ENCODE peak calls at places on chromosome 5, in six cellular contexts. O is BJ, V is SK-N-SH, Y is IMR-90, L is brain microvascular endothelial cell, U is neural crest cell. E is an unnamed sample.

GRCh38 chr5:159877894-159878448 is 38.3 kb upstream of the ADRA1B start:
- DNase-seq in O (no peak), V (no peak), Y (no peak), L (no peak), U (no peak), E (no peak)

GRCh38 chr5:139795074-139796001 is at the start of gene PSD2:
- DNase-seq in O (no peak), V (peak), Y (no peak), L (no peak), U (no peak), E (peak)

GRCh38 chr5:10860196-10860543 is 99.1 kb upstream of the DAP start:
- DNase-seq in O (no peak), V (no peak), Y (no peak), L (no peak), U (no peak), E (no peak)

GRCh38 chr5:111774525-111774924 is 17.5 kb upstream of the NREP start:
- DNase-seq in O (no peak), V (no peak), Y (peak), L (peak), U (no peak), E (no peak)

GRCh38 chr5:103587185-103587748 is 24.7 kb upstream of the NUDT12 start:
- DNase-seq in O (no peak), V (peak), Y (peak), L (no peak), U (no peak), E (no peak)

GRCh38 chr5:13664377-13664776 is 280.1 kb downstream of the DNAH5 start:
- DNase-seq in O (peak), V (no peak), Y (peak), L (peak), U (no peak), E (no peak)

GRCh38 chr5:54637654-54638053 is 120.1 kb downstream of the SNX18 start:
- DNase-seq in O (no peak), V (no peak), Y (peak), L (peak), U (no peak), E (no peak)

GRCh38 chr5:142803428-142804111 is 33.4 kb downstream of the ARHGAP26 start:
- DNase-seq in O (peak), V (no peak), Y (peak), L (peak), U (no peak), E (no peak)

GRCh38 chr5:36897616-36898015 is 21.0 kb downstream of the NIPBL start:
- DNase-seq in O (no peak), V (no peak), Y (peak), L (no peak), U (no peak), E (no peak)

GRCh38 chr5:172723508-172723907 is 47.5 kb downstream of the DUSP1 start:
- DNase-seq in O (no peak), V (no peak), Y (no peak), L (no peak), U (no peak), E (no peak)

GRCh38 chr5:14959443-14960119 is 88.0 kb upstream of the ANKH start:
- DNase-seq in O (no peak), V (no peak), Y (no peak), L (peak), U (no peak), E (no peak)

GRCh38 chr5:28576022-28576421 is 1537.6 kb upstream of the CDH9 start:
- DNase-seq in O (no peak), V (no peak), Y (no peak), L (peak), U (no peak), E (no peak)

GRCh38 chr5:174259691-174260420 is 214.3 kb downstream of the NSG2 start:
- DNase-seq in O (no peak), V (no peak), Y (no peak), L (no peak), U (no peak), E (no peak)

GRCh38 chr5:158166424-158166823 is 307.5 kb upstream of the CLINT1 start:
- DNase-seq in O (no peak), V (peak), Y (no peak), L (no peak), U (no peak), E (no peak)

GRCh38 chr5:142472306-142472951 is 147.6 kb upstream of the SPRY4 start:
- DNase-seq in O (peak), V (no peak), Y (peak), L (peak), U (no peak), E (no peak)

GRCh38 chr5:148937239-148937638 is 110.8 kb downstream of the ADRB2 start:
- DNase-seq in O (no peak), V (no peak), Y (peak), L (no peak), U (no peak), E (no peak)

GRCh38 chr5:143245929-143246561 is 157.4 kb downstream of the NR3C1 start:
- DNase-seq in O (peak), V (no peak), Y (peak), L (peak), U (no peak), E (no peak)

GRCh38 chr5:41508696-41509398 is 1.6 kb downstream of the PLCXD3 start:
- DNase-seq in O (no peak), V (peak), Y (no peak), L (no peak), U (no peak), E (no peak)

GRCh38 chr5:41181691-41182564 is 31.4 kb downstream of the C6 start:
- DNase-seq in O (no peak), V (no peak), Y (no peak), L (no peak), U (no peak), E (no peak)

GRCh38 chr5:151772029-151772867 is 494 bp downstream of the G3BP1 start:
- DNase-seq in O (no peak), V (peak), Y (no peak), L (no peak), U (peak), E (peak)

GRCh38 chr5:141039061-141039460 is 12.1 kb upstream of the PCDHB1 start:
- DNase-seq in O (no peak), V (no peak), Y (no peak), L (no peak), U (no peak), E (no peak)
- TF ChIP-seq CTCF in O (no peak), V (no peak), Y (no peak), L (no peak), U (no peak), E (no peak)

GRCh38 chr5:57037355-57037754 is 85.4 kb upstream of the MIER3 start:
- DNase-seq in O (no peak), V (peak), Y (no peak), L (no peak), U (no peak), E (no peak)
- TF ChIP-seq CTCF in O (no peak), V (no peak), Y (no peak), L (no peak), U (no peak), E (no peak)

GRCh38 chr5:127030259-127031146 is at the start of gene MARCHF3:
- DNase-seq in O (peak), V (peak), Y (peak), L (peak), U (peak), E (peak)
- TF ChIP-seq CTCF in O (peak), V (peak), Y (peak), L (peak), U (peak), E (peak)

GRCh38 chr5:9544056-9544455 is 1.8 kb downstream of the SEMA5A start:
- DNase-seq in O (no peak), V (no peak), Y (peak), L (no peak), U (no peak), E (no peak)

GRCh38 chr5:9544502-9545300 is 1.2 kb downstream of the SEMA5A start:
- DNase-seq in O (no peak), V (peak), Y (peak), L (peak), U (peak), E (peak)

GRCh38 chr5:9545301-9545958 is 445 bp downstream of the SEMA5A start:
- DNase-seq in O (no peak), V (peak), Y (no peak), L (no peak), U (no peak), E (no peak)

GRCh38 chr5:9546973-9547947 is 1.4 kb upstream of the SEMA5A start:
- DNase-seq in O (no peak), V (no peak), Y (peak), L (peak), U (no peak), E (no peak)

GRCh38 chr5:9545959-9546851 is at the start of gene SEMA5A:
- DNase-seq in O (no peak), V (peak), Y (peak), L (peak), U (peak), E (no peak)
- TF ChIP-seq CTCF in O (peak), V (no peak), Y (no peak), L (peak), U (no peak), E (no peak)

DNA sequence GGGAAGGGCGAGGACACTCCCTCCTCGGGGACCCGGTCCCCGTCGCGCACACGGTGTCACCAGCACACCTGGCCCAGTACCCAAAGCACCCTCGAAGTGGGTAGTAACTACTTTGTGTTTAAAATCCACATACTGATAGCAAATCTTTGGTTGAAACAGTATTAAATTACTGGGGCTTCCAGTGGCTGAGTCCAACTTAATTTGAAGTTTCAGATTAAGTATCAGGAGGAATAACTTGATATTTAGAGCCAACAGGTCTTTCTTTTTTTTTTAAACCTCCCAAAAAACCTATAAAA is 621 bp downstream of the ATG10 start:
- DNase-seq in O (no peak), V (no peak), Y (no peak), L (no peak), U (no peak), E (no peak)
- TF ChIP-seq CTCF in O (no peak), V (no peak), Y (no peak), L (no peak), U (no peak), E (no peak)

GRCh38 chr5:176557846-176558245 is 8.7 kb downstream of the CDHR2 start:
- DNase-seq in O (no peak), V (no peak), Y (no peak), L (no peak), U (no peak), E (no peak)

GRCh38 chr5:176562189-176562588 is 13.0 kb downstream of the CDHR2 start:
- DNase-seq in O (no peak), V (no peak), Y (no peak), L (no peak), U (no peak), E (no peak)

GRCh38 chr5:176560364-176560763 is 11.2 kb downstream of the CDHR2 start:
- DNase-seq in O (no peak), V (no peak), Y (no peak), L (no peak), U (no peak), E (no peak)

GRCh38 chr5:176561259-176561658 is 12.1 kb downstream of the CDHR2 start:
- DNase-seq in O (no peak), V (no peak), Y (no peak), L (no peak), U (no peak), E (no peak)

DNA sequence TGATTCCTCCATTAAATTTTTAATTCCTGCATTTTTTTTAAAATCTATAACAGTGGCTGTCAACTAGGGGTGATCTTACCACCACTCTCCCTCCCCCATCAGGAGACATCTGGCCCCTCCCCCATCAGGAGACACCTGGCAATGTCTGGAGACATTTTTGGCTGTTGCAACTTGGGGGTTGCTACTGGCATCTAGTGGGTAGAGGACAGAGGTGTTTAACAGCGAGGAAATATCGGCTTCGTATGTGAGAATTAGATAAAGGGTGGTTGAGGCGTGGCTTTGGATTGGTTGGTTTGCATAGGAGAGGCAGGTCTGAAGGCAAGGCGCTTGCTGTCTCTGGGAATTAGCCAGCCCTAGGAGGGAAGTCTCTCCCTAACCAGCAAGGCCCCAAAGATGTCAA is 10.5 kb downstream of the CDHR2 start:
- DNase-seq in O (no peak), V (no peak), Y (no peak), L (no peak), U (no peak), E (no peak)
- TF ChIP-seq CTCF in O (no peak), V (no peak), Y (no peak), L (no peak), U (no peak), E (no peak)

GRCh38 chr5:180336234-180337020 is 16.7 kb downstream of the GFPT2 start:
- DNase-seq in O (no peak), V (no peak), Y (no peak), L (no peak), U (no peak), E (no peak)
- TF ChIP-seq CTCF in O (no peak), V (no peak), Y (no peak), L (no peak), U (no peak), E (no peak)

DNA sequence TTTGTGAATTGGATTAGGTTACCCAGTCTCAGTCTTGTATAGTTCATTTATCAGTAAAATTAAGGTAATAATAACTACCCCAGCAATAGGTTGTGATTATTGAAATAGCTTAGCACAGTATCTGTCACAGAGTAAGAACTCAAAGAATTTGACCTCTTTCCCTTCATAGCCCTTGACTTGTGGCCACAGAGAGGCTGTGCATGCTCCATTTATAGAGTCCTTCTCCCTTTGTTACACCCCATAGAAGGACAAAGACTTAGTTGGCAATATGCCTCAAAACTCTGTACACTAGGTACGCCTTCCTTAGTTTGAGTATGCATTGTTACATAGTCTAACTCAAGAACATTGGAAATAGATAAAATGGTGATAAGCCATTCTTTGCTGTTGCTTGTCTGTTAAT is 257.2 kb downstream of the KCTD16 start:
- DNase-seq in O (no peak), V (no peak), Y (no peak), L (no peak), U (no peak), E (no peak)
- TF ChIP-seq CTCF in O (no peak), V (no peak), Y (no peak), L (no peak), U (no peak), E (no peak)

DNA sequence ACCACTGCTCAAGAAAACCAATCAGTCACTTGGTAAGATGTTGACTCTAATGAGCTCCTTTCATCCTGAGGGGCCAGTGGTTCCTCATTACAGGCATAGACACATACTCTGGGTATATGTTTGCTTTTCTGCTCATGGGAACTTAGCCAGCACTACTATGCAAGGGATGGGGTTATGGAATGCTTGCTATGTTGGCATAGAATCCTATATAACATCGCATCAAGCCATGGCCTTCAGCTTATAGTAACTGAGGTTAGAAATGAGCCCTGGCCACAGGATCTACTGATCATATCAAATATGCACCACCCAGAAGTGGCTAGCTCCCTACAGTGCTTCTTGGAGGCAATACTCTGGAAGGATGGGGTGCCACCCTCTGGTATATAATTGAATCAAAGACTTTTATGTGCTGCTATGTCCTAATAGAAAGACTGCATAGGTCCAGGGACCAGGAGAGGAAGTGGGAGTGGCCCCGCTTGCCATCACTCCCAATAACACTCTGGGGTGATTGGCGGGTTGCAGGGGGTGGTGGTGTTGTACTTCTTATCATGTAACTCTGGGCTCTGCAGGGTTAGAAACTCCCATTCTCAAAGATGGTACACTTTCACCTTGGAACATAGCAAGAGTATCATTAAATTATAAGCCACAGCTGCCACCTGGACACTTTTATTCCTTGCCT is 70.3 kb downstream of the ZNF366 start:
- DNase-seq in O (no peak), V (no peak), Y (peak), L (no peak), U (no peak), E (no peak)
- TF ChIP-seq CTCF in O (no peak), V (no peak), Y (no peak), L (no peak), U (no peak), E (no peak)